ENCODE peak calls at places on chromosomes 11 and 22, in nine cellular contexts. O is astrocyte of the spinal cord; V is choroid plexus epithelial cell; W is heart left ventricle; L is prostate gland; K is ascending aorta; S is activated CD8-positive, alpha-beta T cell treated with anti-CD3 and anti-CD28 coated beads for 36 hours; U is neural crest cell; F is endodermal cell. X is an unnamed sample.

GRCh38 chr11:26649884-26650283 is 72.0 kb downstream of the SLC5A12 start:
- DNase-seq in V (peak), W (no peak), S (peak), F (peak), L (peak), K (no peak), O (peak), U (peak), X (no peak)

GRCh38 chr22:19892249-19892879 is 37.7 kb upstream of the GNB1L start:
- DNase-seq in S (peak), U (no peak), K (no peak), L (no peak), F (no peak), W (no peak), V (peak), O (peak), X (no peak)

GRCh38 chr11:112881461-112881860 is 79.8 kb upstream of the NCAM1 start:
- DNase-seq in S (no peak), V (peak), L (peak), K (peak), W (peak), U (peak), O (peak), F (peak), X (no peak)

GRCh38 chr11:1744879-1745700 is 5.3 kb downstream of the IFITM10 start:
- DNase-seq in V (no peak), U (no peak), K (no peak), L (no peak), O (no peak), F (no peak), W (no peak), S (no peak), X (no peak)

GRCh38 chr11:116736763-116737162 is 36.0 kb downstream of the BUD13 start:
- DNase-seq in F (peak), L (no peak), U (no peak), K (no peak), O (no peak), W (no peak), S (no peak), V (no peak), X (no peak)

GRCh38 chr22:19483481-19484244 is 3.9 kb downstream of the CDC45 start:
- DNase-seq in W (no peak), O (peak), U (no peak), V (peak), K (no peak), L (no peak), F (no peak), S (no peak), X (no peak)

GRCh38 chr22:46070215-46070721 is 80.1 kb upstream of the PPARA start:
- DNase-seq in K (peak), U (no peak), W (peak), V (peak), L (no peak), O (no peak), F (peak), S (peak), X (no peak)

GRCh38 chr22:23178512-23179254 is 1.6 kb upstream of the BCR start:
- DNase-seq in F (peak), U (peak), S (peak), O (peak), L (peak), W (peak), V (peak), K (no peak), X (peak)

GRCh38 chr22:20106205-20106848 is 9.6 kb upstream of the RANBP1 start:
- DNase-seq in K (no peak), O (no peak), V (no peak), S (no peak), L (no peak), W (peak), U (no peak), F (no peak), X (no peak)

GRCh38 chr11:71962428-71963038 is 33.7 kb downstream of the RNF121 start:
- DNase-seq in F (no peak), O (peak), U (no peak), K (no peak), W (no peak), S (no peak), L (no peak), V (peak), X (no peak)

GRCh38 chr11:102846292-102846691 is 2.9 kb upstream of the MMP3 start:
- DNase-seq in V (no peak), U (no peak), S (no peak), L (no peak), W (no peak), O (no peak), F (no peak), K (no peak), X (no peak)

GRCh38 chr22:46638601-46639431 is 18.6 kb downstream of the GRAMD4 start:
- DNase-seq in F (no peak), O (no peak), V (peak), U (no peak), S (no peak), K (no peak), L (no peak), W (peak), X (no peak)

GRCh38 chr11:95346207-95346718 is 115.3 kb upstream of the SESN3 start:
- DNase-seq in L (no peak), F (no peak), S (peak), V (no peak), W (no peak), K (no peak), O (no peak), U (no peak), X (no peak)

GRCh38 chr11:36002796-36003195 is 58.9 kb downstream of the LDLRAD3 start:
- DNase-seq in F (no peak), S (no peak), L (no peak), V (no peak), U (no peak), K (no peak), O (no peak), W (no peak), X (no peak)

GRCh38 chr11:5626191-5626590 is 1.4 kb downstream of the TRIM34 start:
- DNase-seq in W (no peak), F (no peak), O (no peak), U (no peak), L (no peak), S (no peak), K (no peak), V (peak), X (no peak)

GRCh38 chr11:35274909-35275807 is 136.2 kb downstream of the CD44 start:
- DNase-seq in O (peak), F (peak), K (peak), S (peak), L (peak), W (no peak), V (no peak), U (no peak), X (no peak)

GRCh38 chr11:95596011-95596489 is 193.5 kb downstream of the FAM76B start:
- DNase-seq in F (no peak), K (no peak), L (no peak), U (no peak), O (peak), V (peak), S (no peak), W (no peak), X (no peak)

GRCh38 chr11:117705866-117706265 is 91.2 kb downstream of the DSCAML1 start:
- DNase-seq in O (no peak), F (no peak), W (no peak), S (no peak), L (no peak), U (no peak), V (no peak), K (no peak), X (no peak)

GRCh38 chr11:69614085-69614484 is 26.9 kb upstream of the CCND1 start:
- DNase-seq in F (peak), U (no peak), O (no peak), V (no peak), S (no peak), K (no peak), W (no peak), L (no peak), X (no peak)

GRCh38 chr11:65530157-65530496 is 5.2 kb downstream of the SCYL1 start:
- DNase-seq in U (no peak), S (peak), L (no peak), K (no peak), V (no peak), W (no peak), F (peak), O (no peak), X (peak)

GRCh38 chr11:36164522-36165250 is 124.5 kb downstream of the COMMD9 start:
- DNase-seq in W (no peak), O (no peak), V (peak), L (peak), K (no peak), U (no peak), S (no peak), F (no peak), X (no peak)

GRCh38 chr11:1953489-1954284 is 6.6 kb downstream of the MRPL23 start:
- DNase-seq in L (peak), O (no peak), K (no peak), U (no peak), V (no peak), F (no peak), W (peak), S (peak), X (no peak)

GRCh38 chr11:102410382-102410784 is 42.2 kb downstream of the TMEM123 start:
- DNase-seq in L (no peak), O (peak), K (no peak), F (no peak), W (no peak), S (no peak), V (peak), U (no peak), X (no peak)

GRCh38 chr22:35480627-35481565 is 59.7 kb upstream of the RASD2 start:
- DNase-seq in S (no peak), W (no peak), U (no peak), F (no peak), V (no peak), O (no peak), L (no peak), K (no peak), X (no peak)

GRCh38 chr11:122634507-122634906 is 21.0 kb upstream of the UBASH3B start:
- DNase-seq in F (peak), V (peak), W (no peak), O (peak), L (no peak), K (no peak), S (no peak), U (no peak), X (no peak)

GRCh38 chr11:1226226-1226961 is 3.5 kb downstream of the MUC5B start:
- DNase-seq in O (no peak), F (peak), K (peak), W (peak), S (no peak), L (no peak), V (no peak), U (no peak), X (peak)

GRCh38 chr11:126140932-126141291 is 70.5 kb downstream of the RPUSD4 start:
- DNase-seq in W (no peak), L (peak), K (no peak), F (no peak), S (no peak), U (no peak), O (peak), V (peak), X (no peak)

GRCh38 chr22:50010676-50011446 is 1.7 kb downstream of the IL17REL start:
- DNase-seq in O (no peak), U (no peak), K (no peak), L (no peak), S (peak), W (no peak), V (no peak), F (no peak), X (peak)

GRCh38 chr22:50199836-50200332 is 927 bp upstream of the SELENOO start:
- DNase-seq in V (no peak), U (no peak), K (no peak), W (no peak), S (no peak), O (no peak), F (peak), L (no peak), X (no peak)

GRCh38 chr11:25247336-25247735 is 750.5 kb downstream of the LUZP2 start:
- DNase-seq in V (peak), L (no peak), F (no peak), W (no peak), K (no peak), U (no peak), O (peak), S (no peak), X (no peak)

GRCh38 chr11:56852131-56852530 is 103.6 kb upstream of the OR9G4 start:
- DNase-seq in L (no peak), W (no peak), K (no peak), O (no peak), S (no peak), V (no peak), F (no peak), U (no peak), X (no peak)

GRCh38 chr11:66045177-66045639 is 3.8 kb downstream of the GAL3ST3 start:
- DNase-seq in L (peak), W (peak), V (peak), K (no peak), S (peak), O (peak), U (peak), F (peak), X (peak)

GRCh38 chr22:38305481-38306448 is 11.5 kb downstream of the CSNK1E start:
- DNase-seq in F (peak), V (peak), K (no peak), O (peak), U (no peak), W (peak), L (no peak), S (peak), X (no peak)

GRCh38 chr11:77375114-77375513 is 73.6 kb upstream of the GDPD4 start:
- DNase-seq in S (no peak), W (no peak), U (no peak), O (peak), V (peak), K (no peak), L (no peak), F (no peak), X (no peak)

GRCh38 chr11:31240340-31240904 is 129.1 kb downstream of the DCDC1 start:
- DNase-seq in U (peak), L (peak), F (peak), K (no peak), O (peak), W (no peak), S (peak), V (peak), X (no peak)

GRCh38 chr22:38799265-38800002 is 5.5 kb upstream of the DNAL4 start:
- DNase-seq in V (no peak), O (no peak), F (no peak), L (no peak), W (no peak), K (no peak), U (no peak), S (no peak), X (no peak)

GRCh38 chr22:31917227-31917921 is 27.0 kb upstream of the YWHAH start:
- DNase-seq in V (no peak), U (no peak), K (peak), O (no peak), S (peak), L (no peak), F (no peak), W (peak), X (no peak)

GRCh38 chr22:42792453-42792908 is 64.6 kb downstream of the ARFGAP3 start:
- DNase-seq in U (no peak), K (no peak), F (no peak), W (no peak), O (no peak), V (no peak), S (no peak), L (no peak), X (no peak)

GRCh38 chr22:22060200-22061084 is 77.9 kb upstream of the TOP3B start:
- DNase-seq in V (peak), K (no peak), W (peak), S (peak), L (no peak), F (peak), O (peak), U (peak), X (peak)

GRCh38 chr11:93700830-93701229 is 39.3 kb downstream of the CEP295 start:
- DNase-seq in L (no peak), K (no peak), V (peak), F (no peak), U (no peak), W (no peak), O (peak), S (no peak), X (no peak)

DNA sequence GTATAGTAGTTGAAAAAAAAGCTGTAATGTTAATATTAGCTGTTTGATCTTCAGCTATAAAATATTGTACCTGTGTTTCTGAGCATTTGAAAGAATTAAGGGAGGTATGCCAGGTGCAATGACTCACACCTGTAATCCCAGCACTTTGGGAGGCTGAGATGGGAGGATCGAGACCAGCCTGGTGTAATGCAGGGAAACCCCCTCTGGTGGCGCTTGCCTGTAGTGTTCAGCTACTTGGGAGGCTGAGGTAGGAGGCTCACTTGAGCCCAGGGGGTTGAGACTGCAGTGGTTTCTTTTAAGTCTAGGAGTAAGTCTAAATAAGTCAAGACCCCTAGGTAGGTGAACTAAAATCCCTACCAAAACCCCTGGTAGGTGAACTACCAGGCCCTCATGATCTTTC is 37.1 kb downstream of the TAF1D start:
- DNase-seq in O (no peak), K (no peak), F (no peak), S (peak), U (no peak), W (no peak), L (no peak), V (no peak), X (no peak)
- TF ChIP-seq CTCF in O (peak), K (no peak), F (peak), S (no peak), U (no peak), W (no peak), L (no peak), V (no peak), X (no peak)

GRCh38 chr11:18010271-18010670 is 2.6 kb downstream of the SERGEF start:
- DNase-seq in S (peak), F (no peak), W (no peak), V (no peak), O (no peak), L (no peak), U (no peak), K (no peak), X (no peak)
- TF ChIP-seq CTCF in S (no peak), F (no peak), W (no peak), V (peak), O (no peak), L (no peak), U (no peak), K (no peak), X (peak)

GRCh38 chr11:27995082-27995481 is 112.9 kb downstream of the KIF18A start:
- DNase-seq in S (no peak), V (peak), F (no peak), O (no peak), K (no peak), L (no peak), W (no peak), U (no peak), X (no peak)
- TF ChIP-seq CTCF in S (no peak), V (no peak), F (no peak), O (no peak), K (no peak), L (no peak), W (no peak), U (no peak), X (no peak)

GRCh38 chr22:36885474-36885873 is 24.7 kb downstream of the NCF4 start:
- DNase-seq in K (no peak), W (no peak), F (peak), S (no peak), O (no peak), L (no peak), V (no peak), U (no peak), X (no peak)
- TF ChIP-seq CTCF in K (no peak), W (no peak), F (no peak), S (no peak), O (no peak), L (no peak), V (no peak), U (no peak), X (no peak)

GRCh38 chr22:30327864-30328345 is 1.2 kb upstream of the TBC1D10A start:
- DNase-seq in U (no peak), O (no peak), S (no peak), L (peak), W (no peak), V (no peak), K (no peak), F (peak), X (no peak)
- TF ChIP-seq CTCF in U (peak), O (no peak), S (no peak), L (no peak), W (no peak), V (peak), K (no peak), F (peak), X (no peak)

GRCh38 chr11:11011617-11012016 is 153.8 kb upstream of the ZBED5 start:
- DNase-seq in K (no peak), S (no peak), L (no peak), V (no peak), U (no peak), F (peak), W (no peak), O (no peak), X (no peak)
- TF ChIP-seq CTCF in K (no peak), S (no peak), L (no peak), V (no peak), U (no peak), F (no peak), W (no peak), O (no peak), X (no peak)